ENCODE peak calls at places on chromosomes 2 and 18, in eight cellular contexts. P, U, R, X, A, M, W and F are unnamed samples.

GRCh38 chr2:217279130-217279529 is 419.3 kb upstream of the TNP1 start:
- DNase-seq in P (no peak), U (peak; percentile 19), R (no peak), X (no peak), A (no peak), M (peak; percentile 9), W (no peak), F (no peak)

GRCh38 chr2:101752708-101753107 is 55.2 kb downstream of the MAP4K4 start:
- DNase-seq in P (no peak), U (no peak), R (no peak), X (no peak), A (no peak), M (no peak), W (no peak), F (no peak)

GRCh38 chr2:43031471-43032224 is 194.8 kb downstream of the ZFP36L2 start:
- DNase-seq in P (no peak), U (no peak), R (no peak), X (no peak), A (no peak), M (no peak), W (peak; percentile 29), F (no peak)

GRCh38 chr2:119536707-119537106 is 7.5 kb upstream of the CFAP221 start:
- DNase-seq in P (no peak), U (no peak), R (no peak), X (no peak), A (no peak), M (no peak), W (no peak), F (no peak)

GRCh38 chr2:70003093-70003830 is 41.8 kb upstream of the ASPRV1 start:
- DNase-seq in P (no peak), U (no peak), R (no peak), X (no peak), A (no peak), M (no peak), W (no peak), F (no peak)

GRCh38 chr2:19916385-19916784 is 14.6 kb upstream of the TTC32 start:
- DNase-seq in P (no peak), U (no peak), R (no peak), X (peak; percentile 21), A (no peak), M (no peak), W (no peak), F (no peak)

GRCh38 chr2:30695749-30696148 is 111.5 kb downstream of the CAPN13 start:
- DNase-seq in P (no peak), U (no peak), R (no peak), X (no peak), A (no peak), M (no peak), W (no peak), F (no peak)

GRCh38 chr2:32711219-32711618 is 83.4 kb downstream of the TTC27 start:
- DNase-seq in P (no peak), U (peak; percentile 84), R (no peak), X (no peak), A (no peak), M (no peak), W (no peak), F (no peak)

GRCh38 chr2:8154270-8154669 is 527.6 kb upstream of the ID2 start:
- DNase-seq in P (no peak), U (no peak), R (no peak), X (no peak), A (no peak), M (peak; percentile 38), W (no peak), F (no peak)

GRCh38 chr2:242012956-242013764 is 143.6 kb downstream of the RTP5 start:
- DNase-seq in P (no peak), U (no peak), R (no peak), X (no peak), A (no peak), M (no peak), W (no peak), F (no peak)

GRCh38 chr2:24237313-24237712 is 62.5 kb downstream of the FAM228A start:
- DNase-seq in P (no peak), U (no peak), R (no peak), X (no peak), A (no peak), M (no peak), W (no peak), F (no peak)

GRCh38 chr2:32591669-32592463 is 36.0 kb upstream of the TTC27 start:
- DNase-seq in P (no peak), U (peak; percentile 54), R (no peak), X (no peak), A (no peak), M (peak; percentile 83), W (no peak), F (no peak)

GRCh38 chr2:70475266-70475665 is 78.4 kb downstream of the TGFA start:
- DNase-seq in P (no peak), U (no peak), R (no peak), X (no peak), A (no peak), M (no peak), W (no peak), F (no peak)

GRCh38 chr2:234705108-234705507 is 208.2 kb upstream of the ARL4C start:
- DNase-seq in P (no peak), U (peak; percentile 19), R (no peak), X (no peak), A (no peak), M (no peak), W (no peak), F (no peak)

GRCh38 chr2:14081526-14081925 is 551.0 kb upstream of the LRATD1 start:
- DNase-seq in P (no peak), U (no peak), R (no peak), X (no peak), A (no peak), M (no peak), W (no peak), F (no peak)

GRCh38 chr2:105674859-105675541 is 69.7 kb upstream of the NCK2 start:
- DNase-seq in P (no peak), U (no peak), R (no peak), X (no peak), A (no peak), M (no peak), W (no peak), F (no peak)

GRCh38 chr18:24992491-24992890 is 359.5 kb downstream of the ZNF521 start:
- DNase-seq in P (no peak), U (no peak), R (no peak), X (no peak), A (no peak), M (no peak), W (no peak), F (no peak)

GRCh38 chr2:38643021-38643671 is 22.8 kb upstream of the GALM start:
- DNase-seq in P (no peak), U (no peak), R (no peak), X (no peak), A (no peak), M (no peak), W (no peak), F (no peak)
- TF ChIP-seq CTCF in P (no peak), U (no peak), R (no peak), X (no peak), A (no peak), M (no peak), W (no peak), F (no peak)

DNA sequence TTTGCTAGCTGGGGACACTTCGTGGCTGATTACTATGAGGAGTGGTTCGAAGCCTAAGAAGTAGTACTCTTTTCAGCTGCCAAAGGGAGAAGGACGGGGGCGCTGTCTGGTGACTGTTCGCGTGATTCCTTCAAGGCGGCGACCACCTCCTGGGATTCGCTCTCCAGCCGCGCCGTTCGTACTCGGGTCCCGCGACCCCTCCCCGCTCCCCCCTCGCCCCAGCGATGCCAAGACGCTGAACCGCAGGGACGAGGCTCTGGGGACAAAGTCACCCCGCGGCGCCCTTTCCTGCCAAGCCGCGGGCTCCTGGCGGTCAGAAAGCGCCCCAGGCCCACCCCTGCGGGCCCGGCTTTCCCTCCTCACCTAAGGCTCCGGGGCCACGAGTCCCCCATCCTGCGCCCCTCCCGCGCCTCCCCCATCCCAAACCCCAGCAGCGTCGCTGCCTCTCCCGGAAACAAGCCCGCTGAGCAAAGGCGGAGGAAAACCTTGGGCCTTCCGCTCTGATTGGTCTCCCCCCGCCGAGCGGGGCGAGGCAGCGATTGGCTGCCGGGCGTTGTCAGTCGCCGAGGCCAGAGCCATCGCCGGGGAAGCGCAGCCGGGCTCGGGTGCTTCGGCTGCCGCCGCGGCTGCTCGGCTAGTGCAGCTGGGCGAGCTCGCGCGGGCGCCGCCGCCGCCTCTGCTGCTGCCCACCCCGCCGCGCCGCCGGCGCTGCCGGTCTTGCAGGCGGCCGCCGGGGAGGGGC is 404.3 kb downstream of the XIRP2 start:
- DNase-seq in P (peak; percentile 86), U (peak; percentile 95), R (peak; percentile 59), X (peak; percentile 95), A (peak; percentile 88), M (peak; percentile 50), W (peak; percentile 83), F (peak; percentile 91)
- TF ChIP-seq CTCF in P (peak; percentile 57), U (peak; percentile 26), R (peak; percentile 66), X (no peak), A (no peak), M (no peak), W (peak; percentile 40), F (no peak)

DNA sequence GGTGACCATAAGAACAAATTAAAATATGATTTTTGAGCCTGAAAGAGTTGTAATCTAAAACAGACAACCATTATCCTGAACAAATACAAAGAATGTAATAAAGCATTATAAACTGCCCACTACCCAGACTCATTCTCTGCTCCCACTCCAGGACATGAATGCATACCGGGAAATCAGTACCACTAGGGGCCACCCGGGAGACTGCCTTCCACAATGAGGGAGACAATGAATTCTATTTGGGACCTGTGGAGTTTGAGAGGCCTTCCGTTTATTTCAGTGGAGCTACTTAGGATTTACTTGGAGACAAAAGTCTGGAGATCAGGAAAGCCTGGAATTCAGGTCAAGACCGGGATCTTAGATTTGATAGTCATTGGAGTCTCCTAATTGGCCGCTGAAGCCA is 50.0 kb downstream of the NAB1 start:
- DNase-seq in P (no peak), U (peak; percentile 44), R (no peak), X (peak; percentile 39), A (no peak), M (no peak), W (no peak), F (no peak)
- TF ChIP-seq CTCF in P (peak; percentile 53), U (peak; percentile 57), R (peak; percentile 27), X (no peak), A (no peak), M (no peak), W (no peak), F (no peak)

DNA sequence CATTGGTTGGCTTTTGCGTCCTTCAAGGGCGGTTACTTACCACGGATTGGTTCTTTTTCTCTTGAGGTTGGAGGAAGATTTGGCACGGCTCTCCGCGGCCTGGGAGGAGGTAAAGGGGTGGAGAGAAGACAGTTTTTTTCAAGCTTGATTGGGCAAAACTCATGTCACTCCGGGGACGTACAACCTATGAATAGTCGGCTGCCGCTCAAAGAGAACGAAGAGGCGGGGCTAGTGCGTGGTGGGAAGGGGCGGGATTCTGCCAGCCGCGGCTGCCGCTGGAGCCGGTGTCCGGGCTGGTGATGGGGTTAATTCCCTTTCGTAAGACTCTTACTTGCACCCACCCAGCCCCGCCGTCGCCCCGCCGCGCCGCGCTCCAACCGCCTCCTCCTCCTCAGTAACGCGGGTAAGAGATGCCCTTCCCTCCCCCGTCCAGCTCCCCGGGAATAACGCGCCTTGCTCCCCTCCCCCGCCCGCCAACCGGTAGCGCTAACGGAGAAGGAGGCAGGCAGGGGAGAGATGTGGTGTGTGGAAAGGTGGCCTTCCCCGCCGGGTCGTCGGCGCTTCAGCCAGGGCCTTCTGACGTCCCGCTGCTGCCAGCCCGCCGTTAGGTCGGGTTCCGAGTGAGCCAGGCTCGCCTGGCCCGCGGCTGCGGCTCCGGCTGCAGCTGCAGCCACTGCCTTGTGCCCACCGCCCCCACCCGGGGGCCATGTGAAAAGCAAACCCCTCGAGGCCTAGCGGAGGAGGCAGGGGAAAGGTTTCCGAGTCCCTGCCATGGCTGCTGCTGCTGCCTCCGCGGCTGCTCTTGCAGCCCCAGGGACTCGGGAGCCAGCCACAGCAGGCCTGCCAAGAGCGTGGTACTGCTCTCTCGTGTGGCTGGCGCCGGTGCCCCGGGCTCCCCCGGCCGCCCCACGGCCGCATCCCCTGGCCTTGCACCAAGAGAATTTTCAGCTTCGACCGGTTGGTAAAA is at the start of gene R3HDM1:
- DNase-seq in P (peak; percentile 90), U (peak; percentile 100), R (peak; percentile 100), X (peak; percentile 95), A (peak; percentile 97), M (peak; percentile 100), W (peak; percentile 100), F (peak; percentile 96)
- TF ChIP-seq CTCF in P (peak; percentile 38), U (no peak), R (no peak), X (no peak), A (peak; percentile 35), M (no peak), W (peak; percentile 8), F (no peak)